ENCODE peak calls at places on chromosomes 12 and 14, in eight cellular contexts. L, G, O, N, A, P, I and J are unnamed samples.

GRCh38 chr12:82832091-82832490 is 145.4 kb downstream of the TMTC2 start:
- DNase-seq in O (no peak), P (no peak), N (no peak), A (no peak), L (no peak), G (no peak), I (no peak), J (no peak)

GRCh38 chr14:95480109-95480886 is 36.2 kb downstream of the SYNE3 start:
- DNase-seq in N (peak), P (no peak), L (no peak), A (no peak), I (peak), G (peak), O (no peak), J (peak)

GRCh38 chr12:121059031-121059898 is 20.2 kb upstream of the OASL start:
- DNase-seq in G (peak), P (no peak), N (no peak), L (no peak), A (no peak), O (no peak), I (no peak), J (no peak)

GRCh38 chr12:93466625-93467350 is 526 bp upstream of the MRPL42 start:
- DNase-seq in I (peak), P (no peak), G (no peak), O (no peak), A (no peak), N (no peak), L (no peak), J (no peak)

GRCh38 chr14:95183532-95184412 is 26.4 kb upstream of the DICER1 start:
- DNase-seq in A (no peak), I (no peak), P (no peak), G (no peak), L (peak), N (no peak), O (no peak), J (no peak)

GRCh38 chr14:101561145-101561896 is at the start of gene DIO3:
- DNase-seq in O (no peak), L (no peak), G (no peak), I (no peak), N (no peak), A (peak), P (no peak), J (no peak)

GRCh38 chr12:48894271-48894670 is 28.6 kb upstream of the RND1 start:
- DNase-seq in L (no peak), P (no peak), I (no peak), A (no peak), N (no peak), O (no peak), G (no peak), J (no peak)

GRCh38 chr14:71651228-71651627 is 281.0 kb upstream of the RGS6 start:
- DNase-seq in A (no peak), G (no peak), N (no peak), P (peak), O (no peak), I (no peak), L (peak), J (peak)

GRCh38 chr12:133203344-133204263 is 22.3 kb downstream of the ZNF268 start:
- DNase-seq in L (no peak), I (no peak), P (no peak), A (no peak), O (no peak), N (no peak), G (no peak), J (no peak)

GRCh38 chr14:68668531-68668930 is 124.3 kb downstream of the ZFP36L1 start:
- DNase-seq in P (no peak), I (no peak), L (no peak), N (no peak), G (no peak), A (no peak), O (no peak), J (no peak)

GRCh38 chr14:22614240-22614799 is 16.2 kb downstream of the ABHD4 start:
- DNase-seq in L (peak), I (no peak), G (peak), A (peak), P (peak), N (no peak), O (no peak), J (peak)

GRCh38 chr12:63930971-63931370 is 86.5 kb downstream of the SRGAP1 start:
- DNase-seq in O (no peak), P (no peak), I (no peak), N (no peak), A (no peak), G (no peak), L (peak), J (peak)

GRCh38 chr14:99902925-99903324 is 109.7 kb downstream of the EML1 start:
- DNase-seq in L (no peak), G (no peak), N (no peak), A (no peak), P (no peak), I (no peak), O (no peak), J (no peak)

GRCh38 chr14:64232095-64232830 is 61.9 kb downstream of the ESR2 start:
- DNase-seq in I (peak), P (peak), O (no peak), G (peak), L (peak), N (no peak), A (no peak), J (peak)

GRCh38 chr14:39717000-39717399 is 284.8 kb upstream of the FBXO33 start:
- DNase-seq in P (no peak), N (no peak), L (no peak), O (no peak), G (no peak), I (no peak), A (no peak), J (no peak)

GRCh38 chr14:61322799-61323290 is 1.5 kb downstream of the PRKCH start:
- DNase-seq in P (no peak), N (peak), I (no peak), A (no peak), O (no peak), G (no peak), L (no peak), J (no peak)

GRCh38 chr14:26444745-26445144 is 153.1 kb downstream of the NOVA1 start:
- DNase-seq in O (no peak), I (no peak), P (no peak), N (no peak), G (no peak), A (peak), L (peak), J (peak)

GRCh38 chr14:32230695-32231280 is 27.7 kb upstream of the RNU6-8 start:
- DNase-seq in O (no peak), N (no peak), P (peak), I (no peak), L (peak), A (no peak), G (no peak), J (peak)

GRCh38 chr14:70601162-70601561 is 707 bp upstream of the MED6 start:
- DNase-seq in P (no peak), O (no peak), L (no peak), G (no peak), I (no peak), N (no peak), A (peak), J (peak)

GRCh38 chr14:65478596-65478995 is 66.1 kb downstream of the FUT8 start:
- DNase-seq in A (peak), I (no peak), O (no peak), P (no peak), G (peak), L (peak), N (no peak), J (peak)

GRCh38 chr12:45122776-45123380 is 72.0 kb upstream of the DBX2 start:
- DNase-seq in L (peak), A (peak), N (no peak), P (peak), G (no peak), O (no peak), I (no peak), J (peak)

GRCh38 chr12:122090759-122091535 is 12.4 kb downstream of the MLXIP start:
- DNase-seq in N (no peak), A (no peak), L (peak), O (no peak), G (no peak), I (peak), P (no peak), J (peak)

GRCh38 chr12:54991161-54991991 is 6.8 kb upstream of the TESPA1 start:
- DNase-seq in P (no peak), O (no peak), I (no peak), N (no peak), A (no peak), L (no peak), G (peak), J (no peak)

GRCh38 chr12:108394196-108394595 is 55.1 kb upstream of the CMKLR1 start:
- DNase-seq in N (no peak), O (no peak), L (no peak), A (no peak), P (no peak), I (peak), G (no peak), J (peak)

GRCh38 chr12:109461846-109462766 is 15.0 kb downstream of the KCTD10 start:
- DNase-seq in P (peak), O (peak), I (peak), L (peak), A (peak), N (no peak), G (no peak), J (peak)

GRCh38 chr12:104825408-104825807 is 132.7 kb downstream of the SLC41A2 start:
- DNase-seq in I (no peak), A (peak), O (no peak), P (no peak), N (no peak), G (no peak), L (no peak), J (no peak)

GRCh38 chr12:15274561-15274967 is 47.7 kb upstream of the PTPRO start:
- DNase-seq in A (no peak), G (no peak), L (peak), O (peak), I (no peak), P (no peak), N (no peak), J (no peak)

GRCh38 chr12:2637371-2637770 is 157.4 kb upstream of the FKBP4 start:
- DNase-seq in L (no peak), A (no peak), O (no peak), I (no peak), P (no peak), N (no peak), G (no peak), J (no peak)
- TF ChIP-seq CTCF in L (no peak), A (no peak), O (no peak), I (no peak), P (no peak), N (no peak), G (no peak), J (no peak)

DNA sequence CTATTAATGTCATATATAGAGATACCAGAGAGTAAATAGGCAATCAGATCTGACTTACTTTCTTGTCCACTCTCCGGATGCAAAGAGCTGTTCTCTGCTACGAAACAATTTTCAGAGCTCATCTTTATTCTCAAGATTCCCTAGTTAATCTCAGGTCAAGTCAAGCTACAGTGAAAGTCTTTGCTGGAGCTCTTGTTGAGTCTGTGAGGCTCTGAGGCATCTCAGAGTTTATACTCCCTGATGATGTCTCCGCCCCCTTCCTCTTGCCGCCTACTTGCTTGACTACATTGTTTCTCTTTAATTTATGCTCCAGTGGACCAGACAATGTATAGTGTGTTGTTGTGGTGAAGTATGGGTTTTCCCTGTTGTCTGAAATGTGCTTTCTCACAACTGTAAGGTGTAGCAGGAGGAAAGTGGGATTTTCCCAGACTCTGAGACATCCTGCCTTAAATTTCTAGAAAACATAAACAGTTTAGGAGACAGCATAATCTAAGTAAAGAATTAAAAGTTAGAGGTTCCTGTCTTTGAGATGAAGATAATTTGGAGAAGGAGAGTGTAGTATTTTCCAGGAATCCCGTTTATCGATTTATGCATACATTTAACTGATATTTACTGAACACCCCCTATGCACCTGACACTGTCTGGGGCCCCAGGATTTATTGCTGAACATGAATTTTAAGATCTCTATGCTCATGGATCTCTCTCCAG is at the start of gene CD69:
- DNase-seq in I (no peak), N (peak), P (no peak), A (peak), L (no peak), G (peak), O (peak), J (no peak)
- H3K4me3 ChIP-seq in I (no peak), N (peak), P (no peak), A (no peak), L (no peak), G (peak), O (peak), J (no peak)

GRCh38 chr14:91059576-91060471 is 617 bp downstream of the RPS6KA5 start:
- DNase-seq in N (peak), O (peak), P (no peak), L (no peak), A (peak), I (peak), G (peak), J (peak)
- TF ChIP-seq CTCF in N (no peak), O (no peak), P (peak), L (no peak), A (peak), I (peak), G (no peak), J (no peak)

DNA sequence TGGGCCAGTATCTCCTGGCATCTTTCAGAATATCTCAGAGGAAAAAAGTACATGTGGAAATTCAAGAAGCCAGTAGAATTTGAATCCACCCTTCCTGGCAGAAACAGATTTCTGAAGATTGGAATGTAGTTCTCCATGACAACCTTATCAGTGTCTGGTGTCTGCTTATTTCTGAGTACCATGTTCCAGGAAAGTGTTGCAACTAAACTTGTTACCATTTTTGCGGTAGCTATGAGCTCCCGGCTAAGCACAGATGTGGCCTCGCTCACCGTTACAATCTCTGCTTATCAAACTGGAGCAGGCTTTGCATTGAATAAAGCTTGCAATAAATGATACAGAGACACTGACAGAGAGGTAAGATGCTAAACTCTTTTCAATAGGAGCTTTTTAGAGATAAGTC is 13.0 kb upstream of the ITPR2 start:
- DNase-seq in L (peak), G (no peak), O (no peak), N (no peak), P (no peak), I (no peak), A (no peak), J (peak)
- H3K4me3 ChIP-seq in L (no peak), G (no peak), O (no peak), N (no peak), P (no peak), I (no peak), A (no peak), J (no peak)

GRCh38 chr14:59631237-59631636 is 54.6 kb upstream of the CCDC175 start:
- DNase-seq in N (no peak), P (no peak), G (no peak), L (no peak), A (peak), O (no peak), I (no peak), J (no peak)
- TF ChIP-seq CTCF in N (no peak), P (peak), G (peak), L (peak), A (peak), O (no peak), I (no peak), J (peak)

GRCh38 chr12:6953417-6954315 is 2.5 kb downstream of the PTPN6 start:
- DNase-seq in G (peak), O (peak), N (peak), I (peak), L (no peak), P (no peak), A (no peak), J (no peak)

GRCh38 chr12:6954316-6954710 is 3.2 kb downstream of the PTPN6 start:
- DNase-seq in P (no peak), O (no peak), L (no peak), A (no peak), N (no peak), I (no peak), G (no peak), J (no peak)

GRCh38 chr12:6952121-6952859 is 1.1 kb downstream of the PTPN6 start:
- DNase-seq in G (no peak), L (no peak), O (no peak), I (no peak), P (no peak), N (no peak), A (no peak), J (no peak)

GRCh38 chr12:6951551-6952120 is 480 bp downstream of the PTPN6 start:
- DNase-seq in O (no peak), A (no peak), N (no peak), G (no peak), I (no peak), P (no peak), L (no peak), J (no peak)

DNA sequence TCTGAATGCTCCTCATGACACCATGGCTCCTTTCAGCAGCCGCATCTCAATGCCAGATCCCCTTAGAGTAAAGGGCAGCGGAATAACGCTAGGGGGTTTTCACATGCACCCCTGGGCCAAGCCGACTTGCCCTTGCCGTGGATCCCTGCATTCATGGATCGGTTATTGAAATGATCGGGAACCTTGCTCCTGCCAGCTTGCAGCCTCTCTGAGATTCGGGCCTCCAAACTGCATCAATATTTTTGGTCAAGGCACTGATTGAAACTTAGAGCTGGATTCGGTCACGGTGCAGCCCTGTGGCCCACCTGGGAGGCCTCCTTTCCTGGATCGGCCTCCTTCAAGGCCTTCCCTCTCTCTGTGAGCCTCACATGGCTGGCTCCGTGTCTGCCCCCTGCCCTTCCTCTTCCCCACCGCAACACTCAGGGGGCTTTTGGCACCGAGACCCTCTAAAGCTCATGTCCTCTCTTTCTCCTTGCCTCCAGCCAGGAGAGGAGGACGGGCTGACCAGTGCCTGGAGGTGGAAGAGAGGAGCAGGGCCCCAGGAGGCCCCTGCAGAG is 1.8 kb downstream of the PTPN6 start:
- DNase-seq in N (no peak), L (no peak), G (no peak), A (no peak), O (no peak), P (no peak), I (no peak), J (no peak)
- H3K4me3 ChIP-seq in N (peak), L (no peak), G (peak), A (no peak), O (peak), P (no peak), I (peak), J (no peak)

DNA sequence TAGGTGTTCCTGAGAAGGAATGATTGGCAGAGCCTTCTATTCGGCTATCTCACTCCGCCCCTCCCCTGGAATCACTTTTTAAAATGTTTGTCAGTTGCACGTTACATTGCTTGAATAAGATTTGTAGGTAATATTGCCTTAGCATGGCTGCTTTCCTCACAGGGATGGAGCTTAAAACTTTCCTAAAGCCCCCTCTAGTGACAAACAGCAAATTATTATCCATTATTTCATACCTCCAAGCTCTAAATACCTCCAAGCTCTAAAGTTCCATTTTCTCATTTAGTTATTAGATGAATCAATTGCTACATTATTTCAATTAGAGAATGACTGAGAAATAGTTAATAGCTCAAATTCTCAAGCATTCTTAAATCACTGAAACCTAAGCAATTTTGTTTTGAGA is 5.1 kb upstream of the SPATA7 start:
- DNase-seq in L (peak), O (no peak), G (no peak), I (no peak), N (no peak), A (no peak), P (no peak), J (peak)
- TF ChIP-seq CTCF in L (peak), O (no peak), G (peak), I (no peak), N (no peak), A (peak), P (peak), J (peak)

GRCh38 chr12:77940566-77940965 is 109.9 kb downstream of the NAV3 start:
- DNase-seq in G (no peak), P (peak), O (no peak), I (no peak), A (no peak), N (no peak), L (no peak), J (peak)

GRCh38 chr12:77940011-77940423 is 109.3 kb downstream of the NAV3 start:
- DNase-seq in O (no peak), L (peak), A (no peak), P (peak), N (no peak), G (no peak), I (no peak), J (peak)

GRCh38 chr12:77943466-77943865 is 112.8 kb downstream of the NAV3 start:
- DNase-seq in L (peak), P (no peak), A (no peak), N (no peak), G (no peak), I (no peak), O (no peak), J (peak)

GRCh38 chr12:77938301-77938700 is 107.6 kb downstream of the NAV3 start:
- DNase-seq in G (no peak), N (no peak), L (no peak), O (no peak), I (no peak), A (no peak), P (no peak), J (no peak)

DNA sequence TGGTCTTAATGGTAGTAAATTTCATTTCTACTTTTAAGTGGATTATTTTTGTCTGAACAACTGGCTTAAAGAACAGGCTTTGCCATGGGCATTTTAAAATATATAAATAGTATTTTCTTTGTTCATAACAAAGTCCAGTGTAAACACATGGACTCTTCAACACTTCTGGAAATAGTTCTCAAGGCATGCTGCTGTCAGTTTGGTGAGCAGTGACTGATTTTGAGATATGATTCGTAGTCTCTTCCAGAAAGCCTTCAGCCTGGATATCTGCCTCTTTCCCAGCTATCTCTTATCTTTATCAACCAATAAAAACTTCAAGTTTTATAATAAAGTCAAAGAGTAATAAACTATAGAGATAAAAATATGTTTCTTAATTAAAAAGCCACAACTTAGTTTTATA is 110.7 kb downstream of the NAV3 start:
- DNase-seq in N (no peak), G (no peak), A (no peak), O (no peak), L (peak), P (no peak), I (no peak), J (no peak)
- H3K4me3 ChIP-seq in N (no peak), G (no peak), A (no peak), O (no peak), L (peak), P (peak), I (no peak), J (peak)